ENCODE peak calls at places on chromosomes 7 and 10, in seven cellular contexts. U is SK-N-SH, K is cardiac muscle cell, H is MM.1S, J is mucosa of descending colon, R is A549, B is upper lobe of right lung. T is an unnamed sample. For H3K9me3, the result is how much of the 10 kb centered on the place peaks cover.

GRCh38 chr10:124101351-124101750 is 8.0 kb upstream of the CHST15 start:
- DNase-seq in U (no peak), K (no peak), H (no peak), J (no peak), R (no peak), B (no peak), T (no peak)

GRCh38 chr7:5711419-5711818 is 70.0 kb downstream of the RNF216 start:
- DNase-seq in U (no peak), K (no peak), H (no peak), J (no peak), R (no peak), B (no peak), T (no peak)

GRCh38 chr10:44306762-44307161 is 78.1 kb downstream of the CXCL12 start:
- DNase-seq in U (no peak), K (peak), H (no peak), J (no peak), R (no peak), B (no peak), T (no peak)

GRCh38 chr7:128770238-128770637 is 5.4 kb downstream of the OPN1SW start:
- DNase-seq in U (no peak), K (no peak), H (no peak), J (no peak), R (no peak), B (no peak), T (no peak)

GRCh38 chr10:121036431-121036830 is 185.3 kb downstream of the WDR11 start:
- DNase-seq in U (no peak), K (no peak), H (no peak), J (peak), R (no peak), B (no peak), T (no peak)

GRCh38 chr7:159036916-159037605 is 107.6 kb downstream of the VIPR2 start:
- DNase-seq in U (no peak), K (no peak), H (no peak), J (no peak), R (no peak), B (peak), T (no peak)

GRCh38 chr7:157113607-157114006 is 25.1 kb upstream of the UBE3C start:
- DNase-seq in U (no peak), K (no peak), H (no peak), J (no peak), R (no peak), B (no peak), T (no peak)

GRCh38 chr10:43190775-43191174 is 52.5 kb downstream of the CSGALNACT2 start:
- DNase-seq in U (no peak), K (no peak), H (no peak), J (no peak), R (no peak), B (no peak), T (no peak)

GRCh38 chr10:31304261-31304970 is 14.6 kb upstream of the ZEB1 start:
- DNase-seq in U (no peak), K (no peak), H (no peak), J (no peak), R (no peak), B (no peak), T (no peak)

GRCh38 chr7:27154901-27155815 is 1.3 kb downstream of the HOXA7 start:
- DNase-seq in U (no peak), K (no peak), H (no peak), J (no peak), R (no peak), B (peak), T (no peak)

GRCh38 chr7:103915958-103916357 is 73.5 kb downstream of the RELN start:
- DNase-seq in U (no peak), K (no peak), H (no peak), J (no peak), R (no peak), B (no peak), T (no peak)

GRCh38 chr7:112462236-112462635 is 12.0 kb downstream of the IFRD1 start:
- DNase-seq in U (no peak), K (no peak), H (no peak), J (peak), R (no peak), B (no peak), T (no peak)

GRCh38 chr10:114367676-114368391 is 36.5 kb downstream of the AFAP1L2 start:
- DNase-seq in U (peak), K (no peak), H (no peak), J (no peak), R (peak), B (no peak), T (no peak)

GRCh38 chr10:126518186-126519080 is 130.2 kb upstream of the ADAM12 start:
- DNase-seq in U (no peak), K (no peak), H (no peak), J (no peak), R (no peak), B (no peak), T (no peak)

GRCh38 chr7:74587435-74588126 is 69.9 kb upstream of the GTF2I start:
- DNase-seq in U (peak), K (peak), H (no peak), J (peak), R (peak), B (peak), T (no peak)

GRCh38 chr7:101915000-101915399 is 97.6 kb downstream of the CUX1 start:
- DNase-seq in U (peak), K (no peak), H (no peak), J (no peak), R (no peak), B (peak), T (no peak)

GRCh38 chr7:20393021-20394015 is 62.6 kb downstream of the ITGB8 start:
- DNase-seq in U (no peak), K (no peak), H (no peak), J (peak), R (no peak), B (no peak), T (no peak)

GRCh38 chr10:118722694-118723093 is 32.1 kb downstream of the CACUL1 start:
- DNase-seq in U (no peak), K (no peak), H (no peak), J (no peak), R (no peak), B (no peak), T (no peak)

GRCh38 chr10:24866615-24867583 is 85.5 kb downstream of the PRTFDC1 start:
- DNase-seq in U (no peak), K (no peak), H (no peak), J (peak), R (peak), B (peak), T (no peak)

GRCh38 chr7:130941322-130942210 is 207.6 kb upstream of the KLF14 start:
- DNase-seq in U (no peak), K (no peak), H (no peak), J (peak), R (peak), B (peak), T (peak)

GRCh38 chr10:100579691-100580090 is 43.9 kb downstream of the HIF1AN start:
- DNase-seq in U (no peak), K (no peak), H (no peak), J (no peak), R (no peak), B (no peak), T (no peak)

GRCh38 chr10:119516381-119517234 is 25.9 kb downstream of the RGS10 start:
- DNase-seq in U (no peak), K (peak), H (peak), J (peak), R (no peak), B (peak), T (no peak)

GRCh38 chr10:13712799-13713581 is 126.2 kb downstream of the PRPF18 start:
- DNase-seq in U (no peak), K (no peak), H (no peak), J (peak), R (peak), B (peak), T (no peak)

GRCh38 chr7:152899482-152900166 is 140.1 kb downstream of the ACTR3B start:
- DNase-seq in U (no peak), K (no peak), H (no peak), J (no peak), R (no peak), B (peak), T (no peak)

GRCh38 chr10:122253605-122254004 is 17.5 kb upstream of the BTBD16 start:
- DNase-seq in U (no peak), K (no peak), H (no peak), J (no peak), R (no peak), B (no peak), T (no peak)

GRCh38 chr10:24952701-24953349 is 419 bp upstream of the PRTFDC1 start:
- DNase-seq in U (peak), K (peak), H (peak), J (peak), R (peak), B (peak), T (peak)

GRCh38 chr10:114399576-114399975 is 4.7 kb downstream of the AFAP1L2 start:
- DNase-seq in U (no peak), K (no peak), H (no peak), J (no peak), R (no peak), B (no peak), T (no peak)

GRCh38 chr10:103413540-103413939 is 17.1 kb downstream of the PDCD11 start:
- DNase-seq in U (no peak), K (no peak), H (no peak), J (no peak), R (no peak), B (no peak), T (no peak)

GRCh38 chr10:15571570-15571969 is 148.2 kb downstream of the ITGA8 start:
- DNase-seq in U (no peak), K (peak), H (no peak), J (no peak), R (no peak), B (no peak), T (no peak)

GRCh38 chr7:76428149-76428823 is 3.5 kb downstream of the ZP3 start:
- DNase-seq in U (no peak), K (no peak), H (no peak), J (no peak), R (no peak), B (no peak), T (no peak)

GRCh38 chr7:128405345-128406146 is 4.2 kb downstream of the IMPDH1 start:
- DNase-seq in U (peak), K (peak), H (peak), J (peak), R (no peak), B (peak), T (peak)

DNA sequence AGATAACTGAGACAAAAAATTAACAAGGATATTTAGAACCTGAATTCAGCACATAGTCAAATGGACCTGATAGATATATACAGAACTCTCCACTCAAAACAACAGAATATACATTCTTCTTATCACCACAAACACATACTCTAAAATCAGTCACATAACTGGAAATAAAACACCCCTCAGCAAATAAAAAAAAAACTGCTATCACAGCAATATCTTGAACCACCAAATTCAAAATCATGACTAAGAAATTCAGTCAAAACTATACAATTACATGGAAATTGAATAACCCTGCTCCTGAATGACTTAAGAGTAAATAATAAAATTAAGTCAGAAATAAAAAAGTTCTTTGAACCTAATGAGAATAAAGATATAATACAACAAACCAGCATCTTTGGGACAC is 30.0 kb upstream of the ZNF722 start:
- DNase-seq in U (no peak), K (no peak), H (no peak), J (no peak), R (no peak), B (no peak), T (no peak)
- H3K9me3 ChIP-seq in U (under half), K (under half), H (under half), J (half or more), R (under half), B (under half), T (under half)

GRCh38 chr10:108872854-108873253 is 1050.5 kb downstream of the XPNPEP1 start:
- DNase-seq in U (no peak), K (no peak), H (peak), J (no peak), R (no peak), B (no peak), T (no peak)
- H3K9me3 ChIP-seq in U (under half), K (under half), H (under half), J (under half), R (under half), B (under half), T (under half)

DNA sequence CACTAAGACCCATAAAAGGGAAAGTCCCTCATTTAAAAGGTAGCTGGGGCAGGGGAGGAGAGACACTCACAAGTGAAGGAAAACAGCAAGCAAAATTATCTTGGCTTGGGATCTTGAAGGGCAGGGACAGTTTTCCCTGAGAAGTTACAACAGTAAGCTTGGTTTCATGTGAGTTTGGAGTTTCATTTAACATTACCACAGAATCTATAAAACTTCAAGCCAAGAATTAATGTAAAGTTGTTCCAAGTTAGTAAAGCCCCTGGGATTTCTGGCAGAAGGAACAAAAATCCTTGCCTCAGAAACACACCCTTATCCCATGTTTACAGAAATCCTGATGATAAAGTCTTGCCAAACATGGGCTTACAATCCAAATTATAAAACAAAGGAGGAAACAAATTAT is 19.3 kb downstream of the CRPPA start:
- DNase-seq in U (no peak), K (no peak), H (no peak), J (no peak), R (no peak), B (no peak), T (no peak)
- H3K9me3 ChIP-seq in U (under half), K (under half), H (under half), J (under half), R (under half), B (under half), T (under half)

DNA sequence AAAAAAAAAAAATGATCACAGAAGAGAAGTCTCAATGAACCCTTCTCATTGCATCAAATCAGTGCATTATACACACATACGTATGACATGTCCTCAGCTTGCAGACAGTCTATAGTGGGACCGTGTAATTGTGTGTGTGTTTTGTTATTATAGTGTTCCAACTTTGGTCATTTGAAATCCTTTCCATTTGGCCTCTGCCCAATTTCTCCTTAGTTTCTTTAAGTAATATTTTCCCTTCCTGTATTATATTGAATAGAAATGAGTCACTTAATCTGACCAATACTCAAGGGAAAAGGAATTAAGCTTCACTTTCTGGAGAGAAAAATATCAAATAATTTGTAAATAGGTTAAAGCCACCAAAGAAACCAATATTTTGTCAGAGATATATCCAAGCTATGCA is 415.5 kb upstream of the SORCS1 start:
- DNase-seq in U (no peak), K (no peak), H (no peak), J (no peak), R (no peak), B (no peak), T (no peak)
- H3K9me3 ChIP-seq in U (under half), K (under half), H (under half), J (under half), R (under half), B (under half), T (under half)

GRCh38 chr10:108301002-108301401 is 1136.5 kb upstream of the SORCS1 start:
- DNase-seq in U (no peak), K (no peak), H (no peak), J (no peak), R (no peak), B (no peak), T (no peak)
- H3K9me3 ChIP-seq in U (under half), K (under half), H (under half), J (under half), R (under half), B (under half), T (under half)